ENCODE peak calls at places on chromosomes 5 and 9, in nine cellular contexts. B is testis; T is stimulated activated naive CD8-positive, alpha-beta T cell treated with anti-CD3 and anti-CD28 coated beads, Interleukin-15, amount 100 ng/mL, for 72 hours; O is activated CD8-positive, alpha-beta memory T cell treated with anti-CD3 and anti-CD28 coated beads for 24 hours; D is aorta; E is EH; H is NCI-H146; W is iPS-NIHi11; U is left ventricle myocardium inferior. S is an unnamed sample.

GRCh38 chr5:57102905-57103255 is 71.0 kb upstream of the GPBP1 start:
- DNase-seq in W (no peak), H (no peak), E (no peak), B (no peak), T (no peak), U (no peak), D (no peak), O (no peak), S (no peak)

GRCh38 chr5:41337724-41338123 is 124.4 kb upstream of the C6 start:
- DNase-seq in W (no peak), U (no peak), B (no peak), H (no peak), T (no peak), O (no peak), D (no peak), E (no peak), S (no peak)

GRCh38 chr5:150272531-150272930 is 17.0 kb downstream of the CAMK2A start:
- DNase-seq in H (peak), E (peak), O (no peak), U (no peak), B (peak), D (no peak), T (no peak), W (peak), S (no peak)

GRCh38 chr9:76687861-76688374 is 76.3 kb upstream of the PCA3 start:
- DNase-seq in U (no peak), E (peak), D (no peak), W (no peak), H (peak), O (no peak), B (no peak), T (no peak), S (no peak)

GRCh38 chr9:27276182-27277030 is 20.5 kb downstream of the EQTN start:
- DNase-seq in U (no peak), T (no peak), D (no peak), B (no peak), E (peak), O (no peak), H (peak), W (peak), S (no peak)

GRCh38 chr9:114460513-114461225 is 44.6 kb downstream of the WHRN start:
- DNase-seq in O (no peak), B (no peak), H (peak), E (no peak), T (no peak), D (no peak), U (no peak), W (no peak), S (no peak)

GRCh38 chr9:76866689-76867088 is 39.2 kb downstream of the PRUNE2 start:
- DNase-seq in E (peak), O (no peak), H (no peak), D (peak), B (no peak), T (no peak), W (peak), U (no peak), S (no peak)

GRCh38 chr9:107340920-107341632 is 58.0 kb downstream of the RAD23B start:
- DNase-seq in U (peak), O (peak), E (peak), D (peak), H (peak), B (peak), T (peak), W (peak), S (peak)

GRCh38 chr5:159522841-159523240 is 192.6 kb upstream of the IL12B start:
- DNase-seq in W (no peak), U (no peak), T (no peak), H (no peak), O (no peak), B (no peak), E (peak), D (no peak), S (no peak)

GRCh38 chr9:120040896-120041295 is 539.1 kb downstream of the CDK5RAP2 start:
- DNase-seq in B (no peak), H (no peak), U (no peak), E (no peak), W (no peak), O (no peak), D (no peak), T (no peak), S (no peak)

GRCh38 chr5:15983392-15983791 is 196.2 kb downstream of the MARCHF11 start:
- DNase-seq in B (no peak), W (no peak), D (no peak), E (no peak), H (no peak), O (no peak), T (no peak), U (no peak), S (no peak)

GRCh38 chr5:32115985-32116384 is 58.1 kb downstream of the GOLPH3 start:
- DNase-seq in U (no peak), D (no peak), O (no peak), B (no peak), T (no peak), E (peak), H (peak), W (peak), S (no peak)

GRCh38 chr5:107705390-107706014 is 34.8 kb upstream of the EFNA5 start:
- DNase-seq in O (no peak), W (no peak), B (no peak), E (peak), T (no peak), D (no peak), H (no peak), U (no peak), S (no peak)

GRCh38 chr5:40911278-40911677 is 2.0 kb downstream of the C7 start:
- DNase-seq in O (no peak), U (peak), E (no peak), H (no peak), B (no peak), W (no peak), D (no peak), T (no peak), S (no peak)

GRCh38 chr9:12604154-12604825 is 88.9 kb upstream of the TYRP1 start:
- DNase-seq in B (no peak), U (no peak), W (no peak), E (peak), H (no peak), D (no peak), T (no peak), O (no peak), S (no peak)

GRCh38 chr9:99264070-99264469 is 42.0 kb downstream of the SEC61B start:
- DNase-seq in B (no peak), U (no peak), W (peak), T (no peak), D (no peak), H (no peak), O (no peak), E (peak), S (no peak)

GRCh38 chr5:1840741-1841521 is 39.7 kb downstream of the NDUFS6 start:
- DNase-seq in D (peak), E (no peak), O (no peak), W (peak), H (peak), B (no peak), T (no peak), U (peak), S (no peak)

GRCh38 chr5:124920909-124921666 is 174.6 kb upstream of the ZNF608 start:
- DNase-seq in B (no peak), W (no peak), T (no peak), O (no peak), H (no peak), U (no peak), E (no peak), D (no peak), S (no peak)

GRCh38 chr9:133876144-133876543 is 116.0 kb downstream of the VAV2 start:
- DNase-seq in T (no peak), B (no peak), E (no peak), W (peak), O (no peak), D (no peak), U (no peak), H (no peak), S (no peak)

GRCh38 chr5:176545388-176545736 is 3.8 kb upstream of the CDHR2 start:
- DNase-seq in H (no peak), B (no peak), T (no peak), D (no peak), O (no peak), U (no peak), W (no peak), E (no peak), S (no peak)

GRCh38 chr5:74042559-74043357 is 416.8 kb downstream of the ARHGEF28 start:
- DNase-seq in U (no peak), H (no peak), D (no peak), E (peak), B (no peak), T (no peak), W (no peak), O (no peak), S (no peak)

GRCh38 chr5:42547146-42547545 is 123.9 kb downstream of the GHR start:
- DNase-seq in B (no peak), E (peak), T (no peak), W (no peak), O (no peak), H (no peak), U (no peak), D (no peak), S (no peak)

GRCh38 chr9:77710965-77711657 is 63.0 kb upstream of the GNA14 start:
- DNase-seq in W (no peak), T (no peak), E (peak), O (no peak), B (no peak), D (no peak), U (no peak), H (no peak), S (no peak)

GRCh38 chr9:78131969-78132687 is 100.5 kb upstream of the GNAQ start:
- DNase-seq in E (peak), W (no peak), U (no peak), D (no peak), B (no peak), T (no peak), H (no peak), O (no peak), S (no peak)

GRCh38 chr9:91162784-91163440 is 198.8 kb downstream of the AUH start:
- DNase-seq in B (peak), H (no peak), E (peak), W (no peak), U (no peak), D (no peak), O (peak), T (peak), S (no peak)

GRCh38 chr5:56327810-56328209 is 94.7 kb upstream of the ANKRD55 start:
- DNase-seq in E (no peak), B (no peak), D (no peak), H (no peak), O (peak), W (no peak), T (peak), U (no peak), S (no peak)

GRCh38 chr5:59842999-59843398 is 50.5 kb downstream of the PDE4D start:
- DNase-seq in T (no peak), H (no peak), U (no peak), B (no peak), D (no peak), E (peak), O (no peak), W (no peak), S (no peak)

GRCh38 chr5:40477856-40478546 is 201.7 kb upstream of the PTGER4 start:
- DNase-seq in T (no peak), U (no peak), H (no peak), O (no peak), D (no peak), B (no peak), W (no peak), E (peak), S (no peak)

GRCh38 chr9:2017459-2018161 is 2.5 kb downstream of the SMARCA2 start:
- DNase-seq in U (peak), D (peak), E (peak), T (peak), W (peak), H (peak), B (peak), O (peak), S (peak)

GRCh38 chr5:129172561-129172960 is 78.0 kb downstream of the ISOC1 start:
- DNase-seq in H (no peak), W (no peak), U (no peak), O (no peak), E (peak), T (no peak), B (no peak), D (no peak), S (no peak)

GRCh38 chr9:120435066-120435465 is 144.9 kb downstream of the CDK5RAP2 start:
- DNase-seq in D (no peak), E (peak), B (no peak), U (no peak), H (no peak), W (no peak), T (no peak), O (no peak), S (no peak)

S was measured in effector memory CD4-positive, alpha-beta T cell.